ENCODE peak calls at places on chromosomes 16 and 17, in five cellular contexts. S is ascending aorta; L is ovary; Y is sigmoid colon; E is CD4-positive, alpha-beta memory T cell. I is an unnamed sample.

GRCh38 chr17:5780476-5780875 is 196.2 kb upstream of the NLRP1 start:
- DNase-seq in E (no peak), Y (no peak), L (no peak), S (no peak), I (no peak)

GRCh38 chr16:23595246-23595950 is 718 bp downstream of the NDUFAB1 start:
- DNase-seq in S (no peak), Y (no peak), L (no peak), E (no peak), I (no peak)

GRCh38 chr17:4769628-4770027 is 2.1 kb upstream of the TM4SF5 start:
- DNase-seq in E (no peak), S (no peak), L (no peak), Y (no peak), I (no peak)

GRCh38 chr16:13919330-13919682 is 648 bp upstream of the ERCC4 start:
- DNase-seq in E (peak; percentile 43), L (no peak), S (no peak), Y (no peak), I (no peak)

GRCh38 chr16:56356276-56357241 is 68.8 kb downstream of the AMFR start:
- DNase-seq in Y (peak; percentile 91), S (no peak), L (peak; percentile 72), E (no peak), I (peak; percentile 53)

GRCh38 chr17:78174870-78175642 is 6.7 kb downstream of the SYNGR2 start:
- DNase-seq in Y (no peak), S (no peak), E (no peak), L (no peak), I (no peak)

GRCh38 chr16:10514369-10515055 is 65.9 kb downstream of the EMP2 start:
- DNase-seq in Y (peak; percentile 75), E (no peak), L (peak; percentile 62), S (no peak), I (no peak)

GRCh38 chr16:73605309-73605708 is 557.4 kb upstream of the ZFHX3 start:
- DNase-seq in Y (no peak), E (no peak), L (no peak), S (no peak), I (no peak)

GRCh38 chr16:57303021-57303909 is 18.8 kb upstream of the PLLP start:
- DNase-seq in L (no peak), Y (peak; percentile 49), E (no peak), S (no peak), I (no peak)

GRCh38 chr17:73410586-73411329 is 99.0 kb upstream of the CDC42EP4 start:
- DNase-seq in E (no peak), Y (peak; percentile 45), S (no peak), L (no peak), I (no peak)

GRCh38 chr16:71479420-71479819 is 9.7 kb downstream of the ZNF19 start:
- DNase-seq in L (no peak), E (no peak), Y (no peak), S (no peak), I (no peak)

GRCh38 chr17:7755095-7755890 is 37.7 kb downstream of the DNAH2 start:
- DNase-seq in Y (no peak), E (no peak), L (no peak), S (no peak), I (no peak)

GRCh38 chr16:66662445-66663194 is 33.9 kb downstream of the CMTM4 start:
- DNase-seq in S (no peak), L (no peak), E (no peak), Y (no peak), I (peak; percentile 2)

GRCh38 chr16:86854058-86854621 is 275.8 kb downstream of the FOXL1 start:
- DNase-seq in S (no peak), Y (peak; percentile 35), E (no peak), L (no peak), I (no peak)

GRCh38 chr17:76816590-76817135 is 51.5 kb upstream of the MGAT5B start:
- DNase-seq in S (no peak), E (peak; percentile 56), Y (no peak), L (no peak), I (no peak)

GRCh38 chr17:65925606-65926307 is 266.2 kb downstream of the CEP112 start:
- DNase-seq in Y (no peak), S (no peak), E (no peak), L (no peak), I (no peak)

GRCh38 chr16:24357511-24357910 is 101.4 kb downstream of the CACNG3 start:
- DNase-seq in E (no peak), L (no peak), Y (no peak), S (no peak), I (no peak)

GRCh38 chr17:2694381-2695242 is 17.0 kb downstream of the CLUH start:
- DNase-seq in L (no peak), S (peak; percentile 5), Y (peak; percentile 61), E (no peak), I (no peak)

GRCh38 chr16:89564476-89565255 is 4.2 kb downstream of the RPL13 start:
- DNase-seq in E (no peak), Y (no peak), L (no peak), S (no peak), I (no peak)

GRCh38 chr17:4514206-4514605 is 15.5 kb downstream of the SPNS2 start:
- DNase-seq in S (no peak), Y (peak; percentile 41), E (no peak), L (no peak), I (no peak)

GRCh38 chr16:49513040-49513439 is 139.4 kb downstream of the C16orf78 start:
- DNase-seq in L (no peak), S (no peak), E (no peak), Y (no peak), I (no peak)

GRCh38 chr16:73213761-73214480 is 166.0 kb upstream of the ZFHX3 start:
- DNase-seq in Y (no peak), E (no peak), L (no peak), S (no peak), I (no peak)

GRCh38 chr17:73013299-73013698 is 79.2 kb downstream of the SLC39A11 start:
- DNase-seq in L (no peak), Y (no peak), E (no peak), S (no peak), I (no peak)

GRCh38 chr17:74454197-74455024 is 12.0 kb upstream of the CD300A start:
- DNase-seq in S (no peak), L (peak; percentile 94), Y (peak; percentile 95), E (no peak), I (no peak)

GRCh38 chr17:81839301-81839700 is 4.5 kb upstream of the PPP1R27 start:
- DNase-seq in Y (no peak), S (no peak), E (no peak), L (no peak), I (no peak)

GRCh38 chr17:81842378-81842724 is 7.5 kb upstream of the PPP1R27 start:
- DNase-seq in Y (no peak), S (no peak), E (no peak), L (no peak), I (no peak)

GRCh38 chr17:81841866-81842265 is 7.0 kb upstream of the PPP1R27 start:
- DNase-seq in E (no peak), Y (no peak), L (no peak), S (no peak), I (no peak)

GRCh38 chr17:81842725-81843504 is 8.1 kb upstream of the PPP1R27 start:
- DNase-seq in Y (no peak), L (peak; percentile 68), S (no peak), E (no peak), I (no peak)

DNA sequence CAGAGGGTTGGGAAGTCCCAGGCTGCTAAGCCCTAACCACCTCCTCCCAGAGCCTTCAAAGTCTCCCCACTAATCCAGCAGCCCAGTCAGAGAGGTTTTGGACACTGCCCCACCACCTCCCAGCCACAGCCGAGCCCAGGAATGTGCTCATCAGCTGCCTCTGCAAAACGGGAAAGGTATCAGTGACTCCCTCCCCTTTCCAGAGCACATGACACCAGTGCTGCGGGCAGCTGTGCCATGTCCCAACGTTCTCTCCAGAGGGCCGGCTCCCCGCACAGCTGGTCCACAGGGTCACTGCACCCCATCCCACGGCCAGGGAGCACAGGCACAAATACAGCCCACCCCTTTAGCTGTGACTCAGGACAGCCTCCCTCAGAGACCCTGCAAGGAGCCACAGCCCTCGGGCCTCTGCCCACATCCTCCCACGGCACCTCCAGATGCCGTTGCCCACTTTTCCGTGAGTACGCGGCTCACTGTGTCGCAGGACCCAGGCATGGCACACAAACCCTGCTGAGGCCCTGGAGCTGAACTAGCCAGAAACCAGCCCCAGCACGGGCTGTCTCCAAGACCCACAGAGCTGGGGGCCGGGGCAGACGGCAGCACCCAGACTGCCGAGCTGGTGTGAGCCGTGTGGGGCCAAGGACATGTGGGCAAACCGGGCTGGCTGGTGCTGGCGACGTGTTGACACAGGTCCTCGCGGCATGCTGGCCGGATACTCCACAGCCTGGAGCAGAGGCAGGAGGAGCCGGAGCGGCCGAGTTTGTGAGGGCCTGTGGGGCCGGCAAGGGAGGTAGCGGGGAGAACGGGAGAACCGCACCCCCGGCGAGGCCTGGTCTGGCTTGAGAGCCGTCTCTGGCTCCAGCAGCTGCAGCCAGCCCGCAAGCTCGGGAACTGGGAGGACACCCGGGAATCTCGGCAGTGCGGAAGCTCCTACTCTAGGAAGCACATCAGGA is 6.3 kb upstream of the PPP1R27 start:
- DNase-seq in S (no peak), Y (no peak), L (no peak), E (no peak), I (no peak)
- H3K4me3 ChIP-seq in S (no peak overlapping the region), Y (no peak overlapping the region), L (no peak overlapping the region), E (no peak overlapping the region), I (no peak overlapping the region)

DNA sequence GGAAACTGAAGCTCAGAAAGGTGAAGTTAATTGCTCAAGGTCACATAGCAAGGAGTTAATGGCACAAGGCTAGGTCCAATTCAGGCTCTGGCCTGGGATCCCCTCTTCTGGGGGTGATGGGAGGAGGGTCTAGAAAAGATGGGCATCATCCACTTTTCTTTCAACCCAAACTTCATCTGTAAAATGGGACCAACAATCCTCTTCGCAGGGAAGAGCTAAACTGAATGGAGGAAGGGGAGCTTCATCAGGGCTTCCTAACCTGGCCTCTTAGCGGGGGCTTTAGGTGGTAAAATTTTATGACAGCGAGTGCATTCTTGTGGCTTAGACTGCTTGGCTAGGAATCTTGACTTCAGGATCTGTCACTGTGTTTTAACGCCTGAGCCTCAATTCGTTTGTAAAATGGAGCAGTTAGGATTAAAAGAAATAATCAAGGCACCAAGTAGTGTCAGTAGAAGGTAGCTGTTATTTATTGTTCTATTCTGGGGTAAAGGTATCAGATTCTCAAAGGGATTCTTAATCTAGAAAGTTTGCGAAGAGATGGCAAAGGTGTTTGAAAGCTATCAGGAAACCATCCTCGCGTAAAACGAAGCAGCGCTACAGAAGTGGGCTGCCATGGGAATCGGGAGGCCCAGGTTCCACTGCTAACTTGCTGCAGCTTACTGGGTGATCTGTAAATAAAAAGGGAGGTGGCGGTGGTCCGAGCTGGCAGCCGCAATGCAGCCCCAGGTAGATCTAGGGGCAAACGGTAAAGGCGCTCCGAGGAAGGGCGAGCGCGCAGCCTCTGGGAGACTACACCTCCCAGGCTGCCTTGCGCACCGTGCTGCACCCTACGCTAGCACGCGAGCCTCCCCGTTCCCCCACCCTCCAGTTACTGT is 1.5 kb upstream of the SRCAP start:
- DNase-seq in L (no peak), Y (peak; percentile 99), S (no peak), E (no peak), I (no peak)
- H3K4me3 ChIP-seq in L (peak overlapping the region; percentile 73), Y (peak overlapping the region; percentile 92), S (peak overlapping the region; percentile 89), E (no peak overlapping the region), I (peak overlapping the region; percentile 91)

DNA sequence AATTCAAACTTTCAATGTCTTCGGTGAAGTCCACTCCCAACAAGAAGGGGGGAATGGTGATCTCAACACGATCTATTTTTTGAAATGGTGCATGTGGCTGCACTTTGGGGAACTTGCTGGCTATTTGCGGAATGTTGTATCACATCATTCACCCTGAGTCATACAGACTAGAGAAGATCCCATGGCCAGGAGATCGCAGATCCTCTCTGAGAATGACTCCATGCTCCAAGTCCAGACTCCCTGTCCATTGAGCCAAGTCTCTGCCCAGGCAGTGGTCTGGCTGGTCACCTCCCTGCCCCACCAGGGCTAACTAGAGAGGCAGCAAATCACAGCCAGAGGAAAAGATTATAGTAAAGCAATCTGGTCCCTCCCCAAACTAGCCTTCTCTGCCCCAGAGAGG is 120.5 kb downstream of the XYLT1 start:
- DNase-seq in L (no peak), E (no peak), Y (no peak), S (no peak), I (no peak)
- H3K4me3 ChIP-seq in L (no peak overlapping the region), E (no peak overlapping the region), Y (no peak overlapping the region), S (no peak overlapping the region), I (no peak overlapping the region)

GRCh38 chr17:79618383-79619067 is 7.7 kb upstream of the RBFOX3 start:
- DNase-seq in L (no peak), E (no peak), S (no peak), Y (peak; percentile 44), I (no peak)
- H3K4me3 ChIP-seq in L (no peak overlapping the region), E (no peak overlapping the region), S (no peak overlapping the region), Y (no peak overlapping the region), I (no peak overlapping the region)